ENCODE peak calls at places on chromosomes 11 and 22, in nine cellular contexts. Y is mucosa of descending colon; C is activated T-helper 1 cell treated with anti-CD3 and anti-CD28 coated beads, Interleukin-12 subunit alpha, Interleukin-12 subunit beta, Interleukin-2, Interleukin-4 antibody, amounts not matched to agents 30 ng/mL and 10 ng/mL and 1 ng/mL, durations not matched to agents 14 hours and 24 hours and 36 hours; X is nucleus accumbens; D is stimulated activated CD8-positive, alpha-beta memory T cell treated with anti-CD3 and anti-CD28 coated beads, Interleukin-7, amount 100 ng/mL, for 24 hours; M is A549; P is EL; G is AG08396; J is GM20000. A is an unnamed sample.

GRCh38 chr11:103281301-103281700 is 172.1 kb downstream of the DYNC2H1 start:
- DNase-seq in Y (no peak), C (no peak), X (no peak), D (no peak), M (no peak), P (peak; percentile 13), G (peak; percentile 4), J (no peak), A (no peak)

GRCh38 chr11:100863080-100863581 is 176.0 kb downstream of the ARHGAP42 start:
- DNase-seq in Y (no peak), C (no peak), X (no peak), D (no peak), M (no peak), P (peak; percentile 24), G (peak; percentile 51), J (no peak), A (no peak)

GRCh38 chr11:47415949-47416472 is 7.6 kb downstream of the SLC39A13 start:
- DNase-seq in Y (peak; percentile 78), C (no peak), X (no peak), D (no peak), M (peak; percentile 40), P (peak; percentile 98), G (peak; percentile 92), J (no peak), A (peak; percentile 94)

GRCh38 chr11:66264893-66265292 is 3.5 kb upstream of the RAB1B start:
- DNase-seq in Y (no peak), C (no peak), X (no peak), D (no peak), M (no peak), P (no peak), G (no peak), J (no peak), A (no peak)

GRCh38 chr11:24635588-24636290 is 138.9 kb downstream of the LUZP2 start:
- DNase-seq in Y (no peak), C (no peak), X (no peak), D (no peak), M (no peak), P (peak; percentile 43), G (no peak), J (no peak), A (no peak)

GRCh38 chr22:19691007-19691720 is 23.1 kb upstream of the SEPTIN5 start:
- DNase-seq in Y (no peak), C (no peak), X (no peak), D (no peak), M (no peak), P (no peak), G (no peak), J (no peak), A (no peak)

GRCh38 chr11:59615132-59615636 is 390 bp downstream of the OSBP start:
- DNase-seq in Y (peak; percentile 86), C (peak; percentile 41), X (no peak), D (no peak), M (peak; percentile 28), P (peak; percentile 12), G (no peak), J (peak; percentile 47), A (peak; percentile 56)

GRCh38 chr11:17533782-17534415 is 10.3 kb downstream of the USH1C start:
- DNase-seq in Y (no peak), C (no peak), X (no peak), D (no peak), M (no peak), P (no peak), G (no peak), J (no peak), A (no peak)

GRCh38 chr11:44538375-44539054 is 26.9 kb upstream of the CD82 start:
- DNase-seq in Y (peak; percentile 65), C (peak; percentile 65), X (no peak), D (peak; percentile 40), M (peak; percentile 91), P (peak; percentile 71), G (peak; percentile 91), J (peak; percentile 84), A (peak; percentile 90)

GRCh38 chr11:47998733-47999359 is 18.5 kb downstream of the PTPRJ start:
- DNase-seq in Y (no peak), C (no peak), X (no peak), D (no peak), M (peak; percentile 54), P (no peak), G (no peak), J (no peak), A (no peak)

GRCh38 chr11:12529041-12529440 is 145.2 kb upstream of the TEAD1 start:
- DNase-seq in Y (no peak), C (no peak), X (no peak), D (no peak), M (no peak), P (no peak), G (no peak), J (no peak), A (no peak)

GRCh38 chr22:49663823-49664222 is 163.8 kb downstream of the BRD1 start:
- DNase-seq in Y (no peak), C (no peak), X (no peak), D (no peak), M (no peak), P (no peak), G (no peak), J (no peak), A (peak; percentile 20)

GRCh38 chr22:40507491-40507890 is 129.0 kb downstream of the MRTFA start:
- DNase-seq in Y (no peak), C (no peak), X (no peak), D (no peak), M (no peak), P (no peak), G (no peak), J (no peak), A (no peak)

GRCh38 chr11:65448074-65448417 is 25.4 kb downstream of the NEAT1 start:
- DNase-seq in Y (no peak), C (no peak), X (no peak), D (no peak), M (no peak), P (peak; percentile 8), G (no peak), J (no peak), A (no peak)

GRCh38 chr11:19995131-19995530 is 165.1 kb downstream of the DBX1 start:
- DNase-seq in Y (no peak), C (no peak), X (no peak), D (no peak), M (peak; percentile 56), P (peak; percentile 77), G (peak; percentile 67), J (no peak), A (no peak)

GRCh38 chr22:44667276-44667675 is 34.7 kb upstream of the PRR5 start:
- DNase-seq in Y (peak; percentile 47), C (no peak), X (no peak), D (no peak), M (no peak), P (no peak), G (no peak), J (no peak), A (no peak)

GRCh38 chr11:85718126-85718943 is 32.3 kb upstream of the CCDC89 start:
- DNase-seq in Y (no peak), C (no peak), X (no peak), D (no peak), M (no peak), P (no peak), G (no peak), J (no peak), A (no peak)

GRCh38 chr11:12868315-12869073 is 140.6 kb upstream of the RASSF10 start:
- DNase-seq in Y (no peak), C (no peak), X (no peak), D (no peak), M (no peak), P (peak; percentile 43), G (no peak), J (no peak), A (no peak)

GRCh38 chr11:1233351-1234053 is 10.6 kb downstream of the MUC5B start:
- DNase-seq in Y (peak; percentile 85), C (no peak), X (no peak), D (no peak), M (no peak), P (no peak), G (no peak), J (peak; percentile 36), A (peak; percentile 59)

GRCh38 chr11:44936527-44936926 is 14.2 kb downstream of the TP53I11 start:
- DNase-seq in Y (no peak), C (peak; percentile 70), X (no peak), D (peak; percentile 76), M (peak; percentile 68), P (peak; percentile 75), G (peak; percentile 83), J (peak; percentile 81), A (peak; percentile 87)

GRCh38 chr11:66906077-66906929 is 49.4 kb downstream of the LRFN4 start:
- DNase-seq in Y (no peak), C (no peak), X (no peak), D (no peak), M (no peak), P (no peak), G (no peak), J (no peak), A (no peak)

GRCh38 chr11:46845440-46845739 is 690 bp downstream of the CKAP5 start:
- DNase-seq in Y (no peak), C (no peak), X (no peak), D (no peak), M (no peak), P (no peak), G (no peak), J (no peak), A (no peak)

GRCh38 chr11:68406318-68407313 is 53.9 kb upstream of the PPP6R3 start:
- DNase-seq in Y (no peak), C (no peak), X (no peak), D (no peak), M (no peak), P (no peak), G (no peak), J (no peak), A (no peak)

GRCh38 chr11:125956371-125956770 is 10.5 kb downstream of the VSIG10L2 start:
- DNase-seq in Y (no peak), C (no peak), X (no peak), D (no peak), M (no peak), P (no peak), G (no peak), J (no peak), A (no peak)

GRCh38 chr22:48746789-48747425 is 1080.8 kb downstream of the BRD1 start:
- DNase-seq in Y (peak; percentile 37), C (no peak), X (no peak), D (no peak), M (no peak), P (no peak), G (no peak), J (no peak), A (no peak)

GRCh38 chr11:10255388-10256125 is 38.5 kb downstream of the SBF2 start:
- DNase-seq in Y (no peak), C (no peak), X (no peak), D (no peak), M (no peak), P (no peak), G (no peak), J (no peak), A (no peak)

GRCh38 chr22:48758021-48758561 is 1069.6 kb downstream of the BRD1 start:
- DNase-seq in Y (no peak), C (no peak), X (no peak), D (no peak), M (no peak), P (no peak), G (no peak), J (no peak), A (peak; percentile 39)

GRCh38 chr11:504053-504993 is 2.7 kb downstream of the RNH1 start:
- DNase-seq in Y (peak; percentile 68), C (no peak), X (no peak), D (no peak), M (no peak), P (peak; percentile 41), G (peak; percentile 76), J (peak; percentile 69), A (no peak)

GRCh38 chr11:111435046-111435698 is 56.1 kb upstream of the POU2AF1 start:
- DNase-seq in Y (no peak), C (no peak), X (no peak), D (no peak), M (no peak), P (no peak), G (no peak), J (no peak), A (no peak)

GRCh38 chr22:46501701-46502100 is 35.7 kb downstream of the CELSR1 start:
- DNase-seq in Y (no peak), C (no peak), X (no peak), D (no peak), M (no peak), P (peak; percentile 70), G (peak; percentile 63), J (no peak), A (no peak)

GRCh38 chr11:80473562-80473961 is 1032.7 kb upstream of the TENM4 start:
- DNase-seq in Y (no peak), C (no peak), X (no peak), D (no peak), M (no peak), P (no peak), G (no peak), J (no peak), A (no peak)